ENCODE peak calls at places on chromosomes 13 and 19, in six cellular contexts. L is tibial nerve, I is IMR-90, H is transverse colon, J is sigmoid colon, S is body of pancreas. G is an unnamed sample.

GRCh38 chr13:66558511-66558910 is 671.6 kb downstream of the PCDH9 start:
- DNase-seq in L (no peak), I (peak; percentile 30), H (no peak), J (no peak), S (no peak), G (no peak)

GRCh38 chr19:33302974-33303790 is 848 bp upstream of the CEBPA start:
- DNase-seq in L (no peak), I (peak; percentile 41), H (peak; percentile 59), J (peak; percentile 81), S (peak; percentile 72), G (peak; percentile 48)

GRCh38 chr13:113734099-113734825 is 24.8 kb upstream of the TMEM255B start:
- DNase-seq in L (no peak), I (no peak), H (no peak), J (no peak), S (no peak), G (no peak)

GRCh38 chr13:51542358-51542972 is 41.8 kb upstream of the WDFY2 start:
- DNase-seq in L (no peak), I (peak; percentile 32), H (no peak), J (no peak), S (peak; percentile 53), G (no peak)

GRCh38 chr13:90696254-90696653 is 651.2 kb upstream of the MIR17HG start:
- DNase-seq in L (no peak), I (peak; percentile 7), H (no peak), J (no peak), S (no peak), G (no peak)

GRCh38 chr13:74129500-74130144 is 4.6 kb downstream of the KLF12 start:
- DNase-seq in L (no peak), I (no peak), H (peak; percentile 65), J (no peak), S (no peak), G (no peak)

GRCh38 chr13:42478531-42479156 is 95.3 kb upstream of the TNFSF11 start:
- DNase-seq in L (no peak), I (peak; percentile 7), H (no peak), J (no peak), S (no peak), G (no peak)

GRCh38 chr13:77291779-77292178 is 35.1 kb downstream of the MYCBP2 start:
- DNase-seq in L (no peak), I (no peak), H (no peak), J (no peak), S (no peak), G (no peak)

GRCh38 chr19:30733826-30734550 is 361.8 kb downstream of the ZNF536 start:
- DNase-seq in L (peak; percentile 52), I (no peak), H (no peak), J (no peak), S (no peak), G (no peak)

GRCh38 chr19:34253711-34254551 is 423 bp upstream of the GARRE1 start:
- DNase-seq in L (peak; percentile 78), I (peak; percentile 47), H (peak; percentile 92), J (peak; percentile 91), S (no peak), G (no peak)

GRCh38 chr13:110445183-110445582 is 116.3 kb downstream of the RAB20 start:
- DNase-seq in L (no peak), I (peak; percentile 77), H (no peak), J (no peak), S (no peak), G (no peak)

DNA sequence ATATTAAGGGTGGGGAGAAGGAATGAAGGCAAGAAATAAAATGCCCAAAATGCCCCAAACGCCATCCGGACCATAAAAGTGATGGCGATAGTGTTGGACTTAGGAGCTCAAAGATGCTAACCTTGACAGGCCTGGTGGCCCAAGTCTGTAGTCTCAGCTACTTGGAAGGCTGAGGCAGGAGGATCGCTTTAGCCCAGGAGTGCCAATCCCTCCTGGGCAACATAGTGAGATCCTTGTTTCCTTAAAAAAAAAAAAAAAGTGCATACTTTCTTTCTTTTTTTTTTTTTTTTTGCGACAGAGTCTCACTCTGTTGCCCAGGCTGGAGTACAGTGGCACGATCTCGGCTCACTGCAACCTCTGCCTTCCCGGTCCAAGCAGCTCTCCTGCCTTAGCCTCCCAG is 32.0 kb upstream of the MRI1 start:
- DNase-seq in L (no peak), I (no peak), H (no peak), J (no peak), S (no peak), G (no peak)
- H3K4me3 ChIP-seq in L (no peak overlapping the region), I (no peak overlapping the region), H (peak overlapping the region; percentile 76), J (no peak overlapping the region), S (peak overlapping the region; percentile 13), G (peak overlapping the region; percentile 81)

DNA sequence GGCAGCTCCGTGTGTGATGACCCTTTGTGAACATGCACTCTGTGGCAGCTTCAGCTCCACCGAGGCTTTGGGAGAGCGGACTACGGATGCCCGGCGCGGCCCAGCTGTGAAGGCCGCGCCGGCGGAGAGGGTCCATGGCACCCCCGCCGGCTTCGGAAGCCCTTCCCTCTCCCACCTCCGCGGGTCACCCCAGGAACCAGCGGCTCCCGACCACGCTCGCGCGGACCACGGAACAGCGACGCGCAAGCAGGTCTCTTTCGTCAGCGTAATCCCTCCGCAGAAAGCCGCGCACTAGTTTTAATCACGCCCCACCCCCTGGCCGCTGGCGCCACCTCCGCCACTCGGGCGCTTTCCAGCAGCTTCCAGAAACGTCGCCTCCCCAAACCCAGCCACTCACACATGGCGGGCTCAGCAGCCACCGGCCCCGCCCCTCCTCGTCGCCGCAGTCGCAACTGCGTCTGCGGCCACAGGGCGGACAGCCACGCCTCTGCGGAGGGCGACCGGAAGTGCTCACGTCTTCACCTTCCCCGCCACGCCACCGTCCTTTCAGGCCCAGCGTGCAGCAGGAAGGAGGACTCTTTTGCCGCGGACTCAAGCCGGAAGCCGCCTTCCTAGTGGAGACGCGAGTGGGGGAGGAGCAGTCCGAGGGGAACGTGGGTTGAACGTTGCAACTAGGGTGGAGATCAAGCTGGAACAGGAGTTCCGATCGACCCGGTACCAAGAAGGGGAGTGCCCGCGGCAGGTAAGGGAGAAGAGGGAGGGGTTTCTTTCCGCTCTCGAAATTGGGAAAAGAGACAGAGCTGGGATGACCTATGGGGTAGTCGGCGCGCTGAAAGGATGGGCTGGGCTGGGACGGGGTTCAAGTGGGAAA is at the start of gene USPL1:
- DNase-seq in L (peak; percentile 95), I (peak; percentile 99), H (peak; percentile 99), J (peak; percentile 99), S (peak; percentile 99), G (peak; percentile 98)
- TF ChIP-seq CTCF in L (peak; percentile 7), I (peak; percentile 22), H (peak; percentile 36), J (no peak), S (peak; percentile 78), G (peak; percentile 10)

DNA sequence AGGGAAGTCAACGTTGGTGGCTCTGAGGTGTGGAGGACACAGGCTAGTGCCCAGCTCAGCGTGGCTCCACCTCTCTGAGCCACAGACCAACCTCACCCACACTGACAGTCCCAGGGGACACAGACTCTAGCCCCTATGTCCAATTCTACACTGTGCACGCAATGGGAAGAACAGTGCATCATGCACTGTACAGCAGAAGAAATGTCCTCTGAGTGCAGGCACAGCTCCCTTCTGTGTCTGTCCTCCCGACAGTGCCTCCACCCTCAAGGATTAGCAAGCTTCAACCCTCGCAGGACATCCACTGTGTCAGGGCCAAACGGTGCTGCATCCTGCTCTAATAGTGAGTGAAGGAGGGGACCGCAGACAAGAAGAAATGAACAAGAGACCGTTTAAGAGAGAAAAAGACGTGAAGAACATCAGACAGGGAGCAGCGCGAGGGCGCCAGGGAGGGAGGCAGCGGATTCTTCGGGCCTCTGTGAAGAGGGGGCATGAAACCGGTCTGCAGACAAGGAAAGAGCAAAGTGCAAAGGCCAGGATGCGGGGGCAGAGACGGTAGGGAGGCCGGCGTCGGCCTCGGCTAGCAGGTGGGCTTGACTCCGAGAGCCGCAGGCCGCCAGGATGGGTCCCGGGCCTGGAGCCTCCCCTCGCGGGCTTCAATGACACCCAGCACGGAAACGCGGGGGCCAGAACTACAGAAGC is 644 bp downstream of the ZNF837 start:
- DNase-seq in L (no peak), I (no peak), H (no peak), J (no peak), S (no peak), G (no peak)
- TF ChIP-seq POLR2A in L (no peak), I (no peak), H (no peak), J (no peak), S (no peak), G (no peak)

DNA sequence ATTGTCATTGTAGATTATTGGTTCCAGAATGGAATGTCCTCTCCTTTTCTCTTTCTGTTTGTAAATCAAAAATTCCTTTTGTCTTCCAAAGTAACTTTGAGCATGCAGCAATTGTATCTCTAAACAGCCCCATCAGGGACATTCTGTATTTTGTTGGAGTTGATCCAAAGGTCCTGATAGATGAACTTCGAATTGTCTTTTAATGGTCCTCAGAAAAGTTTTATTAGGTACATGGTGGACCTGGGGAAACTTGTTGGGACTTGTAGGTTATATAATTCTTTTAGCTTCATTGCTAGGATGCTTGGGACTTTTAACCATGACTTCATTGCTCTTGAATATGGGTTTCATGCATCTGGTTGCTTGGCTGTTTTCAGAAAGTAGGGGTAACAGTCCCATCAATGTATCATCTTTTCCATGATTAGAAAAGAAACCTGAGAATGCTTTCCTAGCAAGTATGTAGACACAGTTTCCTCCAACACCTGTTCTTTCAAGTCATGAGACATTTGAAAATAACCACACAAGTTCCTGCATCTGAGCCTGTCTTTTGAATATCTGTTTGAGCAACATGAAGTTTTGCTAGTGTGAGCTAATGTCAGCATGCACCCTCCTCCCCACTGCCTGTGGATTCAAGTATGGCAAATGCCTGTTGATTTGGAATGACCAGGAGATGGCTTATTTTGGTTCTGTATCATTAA is 413.1 kb downstream of the KCNRG start:
- DNase-seq in L (no peak), I (no peak), H (no peak), J (no peak), S (no peak), G (no peak)
- H3K4me3 ChIP-seq in L (no peak overlapping the region), I (no peak overlapping the region), H (no peak overlapping the region), J (no peak overlapping the region), S (no peak overlapping the region), G (no peak overlapping the region)

GRCh38 chr19:36489139-36489919 is at the start of gene ZNF566:
- DNase-seq in L (peak; percentile 87), I (peak; percentile 97), H (peak; percentile 92), J (peak; percentile 94), S (peak; percentile 94), G (peak; percentile 97)
- TF ChIP-seq CTCF in L (no peak), I (no peak), H (no peak), J (no peak), S (no peak), G (no peak)

GRCh38 chr19:5890099-5890498 is 13.5 kb downstream of the NDUFA11 start:
- DNase-seq in L (no peak), I (no peak), H (no peak), J (no peak), S (no peak), G (no peak)
- TF ChIP-seq POLR2A in L (no peak), I (no peak), H (no peak), J (no peak), S (no peak), G (no peak)

GRCh38 chr19:3227054-3227626 is 2.7 kb downstream of the CELF5 start:
- DNase-seq in L (no peak), I (no peak), H (no peak), J (no peak), S (no peak), G (no peak)
- H3K4me3 ChIP-seq in L (no peak overlapping the region), I (no peak overlapping the region), H (no peak overlapping the region), J (no peak overlapping the region), S (no peak overlapping the region), G (no peak overlapping the region)

DNA sequence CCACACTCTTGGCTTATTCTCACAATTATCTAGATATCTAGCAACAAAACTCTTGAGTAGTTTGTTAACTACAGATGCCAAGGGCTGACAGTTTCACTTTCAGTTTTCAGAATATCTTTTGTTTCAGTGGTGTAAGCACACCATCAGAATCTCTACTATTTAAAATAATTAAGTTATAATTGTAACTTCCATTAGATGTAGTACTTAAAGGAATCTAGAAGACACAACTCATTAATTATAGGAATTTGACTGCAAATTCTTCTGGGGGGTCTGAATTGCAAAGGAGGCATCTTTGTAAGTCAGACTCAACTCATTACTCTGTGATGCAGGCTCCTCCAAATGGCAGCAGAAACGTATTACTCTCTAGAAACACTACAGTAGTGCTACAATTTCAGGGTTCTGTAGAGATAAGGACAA is 44.9 kb upstream of the USPL1 start:
- DNase-seq in L (no peak), I (peak; percentile 57), H (no peak), J (no peak), S (no peak), G (no peak)
- TF ChIP-seq CTCF in L (peak; percentile 45), I (peak; percentile 49), H (no peak), J (no peak), S (no peak), G (no peak)

G was measured in testis.